ENCODE peak calls at places on chromosomes 12 and 14, in eight cellular contexts. V is dorsolateral prefrontal cortex; B is RWPE1; N is right atrium auricular region; X is CD4-positive, alpha-beta T cell; J is brain microvascular endothelial cell; Q is B cell; M is colonic mucosa. H is an unnamed sample.

GRCh38 chr14:103074699-103075341 is 9.2 kb upstream of the LBHD2 start:
- DNase-seq in V (peak), M (peak), N (peak), J (no peak), Q (no peak), X (no peak), B (no peak), H (no peak)

GRCh38 chr12:113208041-113208934 is 13.0 kb upstream of the TPCN1 start:
- DNase-seq in B (no peak), J (peak), X (no peak), V (no peak), M (peak), Q (peak), N (no peak), H (peak)

GRCh38 chr12:119005832-119006360 is 24.6 kb downstream of the SRRM4 start:
- DNase-seq in J (no peak), N (no peak), M (no peak), V (no peak), X (no peak), B (no peak), Q (no peak), H (no peak)

GRCh38 chr14:99320105-99320572 is 48.1 kb upstream of the BCL11B start:
- DNase-seq in Q (peak), N (no peak), X (peak), M (peak), J (no peak), V (no peak), B (peak), H (peak)

GRCh38 chr14:68961781-68962584 is 17.1 kb downstream of the ACTN1 start:
- DNase-seq in M (no peak), Q (no peak), J (no peak), B (peak), N (no peak), V (no peak), X (no peak), H (peak)

GRCh38 chr12:79897617-79898016 is 37.3 kb downstream of the PPP1R12A start:
- DNase-seq in X (no peak), N (no peak), J (peak), M (no peak), V (no peak), B (peak), Q (no peak), H (peak)

GRCh38 chr12:103933237-103933636 is 3.0 kb downstream of the HSP90B1 start:
- DNase-seq in N (no peak), M (no peak), X (no peak), V (no peak), B (no peak), J (no peak), Q (no peak), H (no peak)

GRCh38 chr12:8045952-8046944 is 13.7 kb downstream of the FOXJ2 start:
- DNase-seq in B (peak), X (peak), Q (peak), N (peak), J (peak), M (peak), V (peak), H (peak)

GRCh38 chr12:42936991-42937390 is 347.4 kb upstream of the PRICKLE1 start:
- DNase-seq in V (no peak), X (no peak), J (no peak), B (no peak), M (no peak), N (no peak), Q (no peak), H (no peak)

GRCh38 chr14:39268393-39268792 is 34.7 kb downstream of the MIA2 start:
- DNase-seq in J (no peak), B (no peak), V (no peak), X (no peak), M (no peak), N (no peak), Q (no peak), H (peak)

GRCh38 chr12:50533971-50534370 is 29.2 kb downstream of the DIP2B start:
- DNase-seq in Q (no peak), B (no peak), N (no peak), J (no peak), X (no peak), M (no peak), V (no peak), H (no peak)

GRCh38 chr14:89372156-89372555 is 44.9 kb downstream of the FOXN3 start:
- DNase-seq in B (no peak), J (no peak), N (no peak), V (no peak), Q (no peak), M (no peak), X (no peak), H (no peak)

GRCh38 chr14:53331247-53331646 is 178.1 kb upstream of the DDHD1 start:
- DNase-seq in N (no peak), V (no peak), B (peak), Q (no peak), X (no peak), M (no peak), J (peak), H (peak)

GRCh38 chr12:102096855-102097254 is 23.1 kb downstream of the NUP37 start:
- DNase-seq in N (no peak), B (no peak), J (no peak), Q (no peak), V (no peak), X (no peak), M (no peak), H (no peak)

GRCh38 chr14:31127690-31128089 is 79.9 kb downstream of the HECTD1 start:
- DNase-seq in X (no peak), M (no peak), N (no peak), B (no peak), Q (no peak), J (no peak), V (no peak), H (no peak)

GRCh38 chr12:131074221-131075083 is 120.7 kb downstream of the ADGRD1 start:
- DNase-seq in J (no peak), Q (no peak), N (peak), B (no peak), X (no peak), V (no peak), M (no peak), H (no peak)

GRCh38 chr14:101020971-101021370 is 117.4 kb upstream of the RTL1 start:
- DNase-seq in V (no peak), X (no peak), Q (no peak), J (no peak), B (no peak), N (peak), M (peak), H (no peak)

GRCh38 chr12:76713130-76713529 is 50.8 kb upstream of the ZDHHC17 start:
- DNase-seq in X (no peak), V (no peak), B (no peak), Q (no peak), N (no peak), J (peak), M (no peak), H (no peak)

GRCh38 chr12:113812431-113813228 is 153.5 kb downstream of the RBM19 start:
- DNase-seq in X (no peak), V (no peak), Q (no peak), M (no peak), B (no peak), J (no peak), N (no peak), H (no peak)

GRCh38 chr12:51246254-51246853 is 7.7 kb downstream of the DAZAP2 start:
- DNase-seq in X (no peak), V (no peak), M (peak), N (no peak), J (peak), B (no peak), Q (no peak), H (no peak)

GRCh38 chr12:132614861-132615578 is 3.6 kb upstream of the P2RX2 start:
- DNase-seq in N (peak), B (peak), M (peak), V (peak), Q (peak), X (peak), J (peak), H (peak)

GRCh38 chr12:108696111-108696995 is 35.0 kb downstream of the CORO1C start:
- DNase-seq in Q (no peak), M (no peak), J (peak), V (no peak), X (no peak), N (no peak), B (peak), H (peak)

GRCh38 chr12:49038291-49038955 is 19.8 kb upstream of the PRKAG1 start:
- DNase-seq in M (no peak), B (no peak), X (no peak), V (no peak), J (no peak), N (no peak), Q (no peak), H (no peak)
- TF ChIP-seq CTCF in M (no peak), B (no peak), X (no peak), V (no peak), J (no peak), N (no peak), Q (no peak), H (no peak)

GRCh38 chr12:89382366-89382765 is 30.1 kb upstream of the DUSP6 start:
- DNase-seq in Q (no peak), J (no peak), N (no peak), V (no peak), B (no peak), M (no peak), X (no peak), H (no peak)
- TF ChIP-seq CTCF in Q (no peak), J (no peak), N (no peak), V (no peak), B (no peak), M (no peak), X (no peak), H (no peak)

GRCh38 chr14:82447586-82447985 is 913.9 kb upstream of the SEL1L start:
- DNase-seq in Q (no peak), X (no peak), M (no peak), V (no peak), J (no peak), N (no peak), B (no peak), H (no peak)
- TF ChIP-seq CTCF in Q (no peak), X (no peak), M (no peak), V (no peak), J (no peak), N (no peak), B (no peak), H (no peak)

GRCh38 chr12:6921996-6922935 is 5.5 kb upstream of the ATN1 start:
- DNase-seq in V (no peak), Q (peak), M (no peak), N (no peak), J (no peak), X (no peak), B (no peak), H (no peak)
- TF ChIP-seq CTCF in V (no peak), Q (no peak), M (no peak), N (no peak), J (no peak), X (no peak), B (no peak), H (no peak)

GRCh38 chr14:74980398-74980745 is 22.3 kb upstream of the EIF2B2 start:
- DNase-seq in J (no peak), V (no peak), M (no peak), X (no peak), B (no peak), N (no peak), Q (no peak), H (peak)

GRCh38 chr14:74983343-74983742 is 19.4 kb upstream of the EIF2B2 start:
- DNase-seq in V (no peak), B (no peak), Q (no peak), M (no peak), X (no peak), N (no peak), J (no peak), H (no peak)

GRCh38 chr14:74980746-74981661 is 21.7 kb upstream of the EIF2B2 start:
- DNase-seq in B (no peak), V (no peak), Q (no peak), N (no peak), M (no peak), X (no peak), J (peak), H (peak)

GRCh38 chr14:74982661-74983060 is 20.1 kb upstream of the EIF2B2 start:
- DNase-seq in X (no peak), V (no peak), Q (no peak), J (no peak), N (no peak), M (no peak), B (no peak), H (no peak)

DNA sequence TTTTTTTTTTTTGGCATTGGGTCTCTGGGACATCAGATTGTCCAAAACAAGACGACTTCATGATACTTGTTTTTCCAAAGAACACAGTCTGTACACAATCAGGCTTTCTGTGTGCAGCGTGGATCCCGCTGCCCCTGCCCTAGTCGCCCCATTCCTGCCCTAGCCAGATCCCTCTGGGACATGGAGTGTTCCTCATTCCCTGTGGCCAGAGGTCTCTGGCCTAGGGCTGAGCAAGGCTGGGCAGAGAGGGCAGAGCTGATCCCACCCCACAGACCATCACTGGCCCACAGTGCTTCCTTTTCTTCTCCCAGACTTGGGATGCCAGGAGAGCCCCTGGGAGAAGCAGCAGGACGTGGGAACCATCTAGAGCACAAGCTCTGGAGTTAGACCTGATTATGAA is 20.9 kb upstream of the EIF2B2 start:
- DNase-seq in X (no peak), N (no peak), M (no peak), Q (no peak), B (no peak), V (no peak), J (no peak), H (no peak)
- TF ChIP-seq CTCF in X (no peak), N (no peak), M (no peak), Q (no peak), B (no peak), V (no peak), J (no peak), H (no peak)

GRCh38 chr12:100138048-100138907 is 4.4 kb downstream of the BLTP3B start:
- DNase-seq in N (no peak), M (no peak), V (no peak), J (peak), X (no peak), Q (no peak), B (peak), H (peak)
- TF ChIP-seq CTCF in N (no peak), M (no peak), V (peak), J (peak), X (peak), Q (no peak), B (peak), H (peak)

DNA sequence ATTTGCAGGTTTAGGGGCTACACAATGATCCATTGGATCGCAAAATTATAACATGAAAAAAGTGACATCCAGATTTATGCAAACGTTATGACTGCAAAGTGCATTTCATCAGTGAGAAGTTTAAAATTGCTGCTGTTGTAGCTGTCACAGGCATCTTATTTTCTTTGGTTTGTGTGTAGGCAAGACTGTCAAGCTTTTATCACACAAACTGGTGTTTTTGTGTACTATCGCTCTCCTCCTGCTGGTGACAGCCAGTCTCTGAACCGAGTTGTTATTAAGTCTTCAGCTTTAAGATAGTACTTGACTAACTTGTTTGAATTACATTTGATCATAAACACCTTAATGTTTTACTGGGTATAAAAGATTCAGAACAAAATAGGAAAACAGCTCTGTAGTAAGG is 103.3 kb upstream of the RMST start:
- DNase-seq in N (no peak), V (no peak), Q (no peak), M (no peak), X (no peak), B (no peak), J (no peak), H (no peak)
- TF ChIP-seq CTCF in N (no peak), V (no peak), Q (no peak), M (no peak), X (no peak), B (no peak), J (no peak), H (no peak)

DNA sequence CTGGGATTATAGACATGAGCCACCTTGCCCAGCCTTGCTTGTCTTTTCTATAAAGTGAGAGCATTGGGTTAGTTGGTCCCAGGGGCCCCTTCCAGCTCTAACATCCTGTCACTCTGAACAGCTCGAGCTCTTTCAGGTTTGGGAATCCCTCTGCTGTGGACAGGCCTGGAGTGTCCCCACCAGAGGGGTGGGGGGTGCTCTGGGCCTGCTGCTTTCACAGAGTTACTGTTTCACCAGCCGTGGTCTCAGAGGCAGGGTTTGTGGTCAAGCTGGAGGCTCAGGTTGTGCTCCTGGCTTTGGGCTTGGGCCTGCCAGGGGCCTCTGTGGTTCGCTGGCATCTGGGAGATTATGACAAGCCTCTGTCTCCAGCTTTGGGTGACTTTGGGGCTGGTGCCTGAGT is 59.7 kb downstream of the FBXL14 start:
- DNase-seq in Q (no peak), M (no peak), B (no peak), V (no peak), N (no peak), X (no peak), J (no peak), H (no peak)
- TF ChIP-seq CTCF in Q (no peak), M (no peak), B (no peak), V (no peak), N (no peak), X (no peak), J (no peak), H (no peak)

DNA sequence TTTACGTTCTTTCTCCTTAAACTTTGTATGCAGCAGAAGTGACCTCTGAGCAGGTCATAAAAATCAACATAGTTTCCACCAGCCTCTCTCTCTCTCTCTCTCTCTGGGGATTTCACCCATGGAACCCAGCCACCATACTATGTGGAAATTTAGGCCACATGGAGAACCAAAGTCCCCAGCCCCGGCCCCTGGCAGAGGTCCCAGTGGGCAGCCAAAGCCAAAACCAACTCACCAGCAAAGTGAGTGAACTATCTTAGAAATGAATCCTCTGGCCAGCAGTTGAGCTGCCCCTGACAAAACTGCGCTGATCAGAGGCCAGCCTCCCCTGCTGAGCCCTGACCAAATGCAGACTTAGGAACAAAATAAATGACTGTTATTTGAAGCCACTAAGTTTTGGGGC is 9.2 kb downstream of the DUSP6 start:
- DNase-seq in B (no peak), Q (no peak), J (peak), X (no peak), N (peak), V (no peak), M (no peak), H (peak)
- TF ChIP-seq CTCF in B (no peak), Q (no peak), J (no peak), X (no peak), N (no peak), V (no peak), M (no peak), H (no peak)